ENCODE peak calls at places on chromosomes 5 and 9, in seven cellular contexts. One of them, this sample, is unnamed.
A peak's percentile ranks its signal among the peaks of the same experiment; 100 is the strongest.

GRCh38 chr5:42750507-42750906 is 6.1 kb upstream of the CCDC152 start:
- DNase-seq in amniotic stem cell: no peak
- DNase-seq in NCI-H510A treated with DMSO at 0.1 percent for 48 hours: no peak
- DNase-seq in body of pancreas: no peak
- DNase-seq in GM04504: no peak
- DNase-seq in stimulated activated effector memory CD8-positive, alpha-beta T cell treated with anti-CD3 and anti-CD28 coated beads, Interleukin-12 subunit alpha, Interleukin-12 subunit beta, amount 100 ng/mL, for 72 hours: no peak
- DNase-seq in HEK293T: no peak
- DNase-seq in this sample: no peak

GRCh38 chr5:137090151-137090550 is 409.0 kb downstream of the SPOCK1 start:
- DNase-seq in amniotic stem cell: no peak
- DNase-seq in NCI-H510A treated with DMSO at 0.1 percent for 48 hours: no peak
- DNase-seq in body of pancreas: no peak
- DNase-seq in GM04504: no peak
- DNase-seq in stimulated activated effector memory CD8-positive, alpha-beta T cell treated with anti-CD3 and anti-CD28 coated beads, Interleukin-12 subunit alpha, Interleukin-12 subunit beta, amount 100 ng/mL, for 72 hours: no peak
- DNase-seq in HEK293T: no peak
- DNase-seq in this sample: no peak

GRCh38 chr9:613771-614347 is 227.6 kb upstream of the DMRT1 start:
- DNase-seq in amniotic stem cell: peak; percentile 82
- DNase-seq in NCI-H510A treated with DMSO at 0.1 percent for 48 hours: peak; percentile 29
- DNase-seq in body of pancreas: peak; percentile 79
- DNase-seq in GM04504: peak; percentile 75
- DNase-seq in stimulated activated effector memory CD8-positive, alpha-beta T cell treated with anti-CD3 and anti-CD28 coated beads, Interleukin-12 subunit alpha, Interleukin-12 subunit beta, amount 100 ng/mL, for 72 hours: no peak
- DNase-seq in HEK293T: peak; percentile 18
- DNase-seq in this sample: peak; percentile 51

GRCh38 chr9:38339496-38339895 is 53.0 kb upstream of the ALDH1B1 start:
- DNase-seq in amniotic stem cell: no peak
- DNase-seq in NCI-H510A treated with DMSO at 0.1 percent for 48 hours: no peak
- DNase-seq in body of pancreas: no peak
- DNase-seq in GM04504: peak; percentile 61
- DNase-seq in stimulated activated effector memory CD8-positive, alpha-beta T cell treated with anti-CD3 and anti-CD28 coated beads, Interleukin-12 subunit alpha, Interleukin-12 subunit beta, amount 100 ng/mL, for 72 hours: no peak
- DNase-seq in HEK293T: no peak
- DNase-seq in this sample: no peak

GRCh38 chr5:142239394-142240159 is 85.2 kb downstream of the SPRY4 start:
- DNase-seq in amniotic stem cell: no peak
- DNase-seq in NCI-H510A treated with DMSO at 0.1 percent for 48 hours: peak; percentile 23
- DNase-seq in body of pancreas: no peak
- DNase-seq in GM04504: no peak
- DNase-seq in stimulated activated effector memory CD8-positive, alpha-beta T cell treated with anti-CD3 and anti-CD28 coated beads, Interleukin-12 subunit alpha, Interleukin-12 subunit beta, amount 100 ng/mL, for 72 hours: no peak
- DNase-seq in HEK293T: no peak
- DNase-seq in this sample: no peak

GRCh38 chr9:79129865-79130480 is 441.8 kb upstream of the TLE4 start:
- DNase-seq in amniotic stem cell: peak; percentile 25
- DNase-seq in NCI-H510A treated with DMSO at 0.1 percent for 48 hours: peak; percentile 74
- DNase-seq in body of pancreas: peak; percentile 50
- DNase-seq in GM04504: peak; percentile 50
- DNase-seq in stimulated activated effector memory CD8-positive, alpha-beta T cell treated with anti-CD3 and anti-CD28 coated beads, Interleukin-12 subunit alpha, Interleukin-12 subunit beta, amount 100 ng/mL, for 72 hours: no peak
- DNase-seq in HEK293T: peak; percentile 58
- DNase-seq in this sample: no peak

GRCh38 chr5:135013947-135014570 is 20.0 kb downstream of the PITX1 start:
- DNase-seq in amniotic stem cell: no peak
- DNase-seq in NCI-H510A treated with DMSO at 0.1 percent for 48 hours: no peak
- DNase-seq in body of pancreas: peak; percentile 84
- DNase-seq in GM04504: no peak
- DNase-seq in stimulated activated effector memory CD8-positive, alpha-beta T cell treated with anti-CD3 and anti-CD28 coated beads, Interleukin-12 subunit alpha, Interleukin-12 subunit beta, amount 100 ng/mL, for 72 hours: no peak
- DNase-seq in HEK293T: no peak
- DNase-seq in this sample: no peak

GRCh38 chr5:95912029-95912428 is 49.6 kb downstream of the ELL2 start:
- DNase-seq in amniotic stem cell: no peak
- DNase-seq in NCI-H510A treated with DMSO at 0.1 percent for 48 hours: no peak
- DNase-seq in body of pancreas: no peak
- DNase-seq in GM04504: no peak
- DNase-seq in stimulated activated effector memory CD8-positive, alpha-beta T cell treated with anti-CD3 and anti-CD28 coated beads, Interleukin-12 subunit alpha, Interleukin-12 subunit beta, amount 100 ng/mL, for 72 hours: no peak
- DNase-seq in HEK293T: no peak
- DNase-seq in this sample: no peak

GRCh38 chr9:122827759-122828090 is 663 bp downstream of the PDCL start:
- DNase-seq in amniotic stem cell: no peak
- DNase-seq in NCI-H510A treated with DMSO at 0.1 percent for 48 hours: peak; percentile 60
- DNase-seq in body of pancreas: no peak
- DNase-seq in GM04504: no peak
- DNase-seq in stimulated activated effector memory CD8-positive, alpha-beta T cell treated with anti-CD3 and anti-CD28 coated beads, Interleukin-12 subunit alpha, Interleukin-12 subunit beta, amount 100 ng/mL, for 72 hours: no peak
- DNase-seq in HEK293T: peak; percentile 22
- DNase-seq in this sample: no peak

GRCh38 chr9:93953492-93954435 is 1.4 kb downstream of the BARX1 start:
- DNase-seq in amniotic stem cell: no peak
- DNase-seq in NCI-H510A treated with DMSO at 0.1 percent for 48 hours: peak; percentile 17
- DNase-seq in body of pancreas: no peak
- DNase-seq in GM04504: no peak
- DNase-seq in stimulated activated effector memory CD8-positive, alpha-beta T cell treated with anti-CD3 and anti-CD28 coated beads, Interleukin-12 subunit alpha, Interleukin-12 subunit beta, amount 100 ng/mL, for 72 hours: no peak
- DNase-seq in HEK293T: no peak
- DNase-seq in this sample: no peak

GRCh38 chr5:149747141-149747832 is 17.2 kb downstream of the PPARGC1B start:
- DNase-seq in amniotic stem cell: no peak
- DNase-seq in NCI-H510A treated with DMSO at 0.1 percent for 48 hours: no peak
- DNase-seq in body of pancreas: peak; percentile 58
- DNase-seq in GM04504: no peak
- DNase-seq in stimulated activated effector memory CD8-positive, alpha-beta T cell treated with anti-CD3 and anti-CD28 coated beads, Interleukin-12 subunit alpha, Interleukin-12 subunit beta, amount 100 ng/mL, for 72 hours: no peak
- DNase-seq in HEK293T: no peak
- DNase-seq in this sample: no peak

GRCh38 chr5:2752875-2753435 is 1.5 kb upstream of the IRX2 start:
- DNase-seq in amniotic stem cell: no peak
- DNase-seq in NCI-H510A treated with DMSO at 0.1 percent for 48 hours: no peak
- DNase-seq in body of pancreas: no peak
- DNase-seq in GM04504: no peak
- DNase-seq in stimulated activated effector memory CD8-positive, alpha-beta T cell treated with anti-CD3 and anti-CD28 coated beads, Interleukin-12 subunit alpha, Interleukin-12 subunit beta, amount 100 ng/mL, for 72 hours: no peak
- DNase-seq in HEK293T: no peak
- DNase-seq in this sample: no peak

GRCh38 chr5:147949711-147950573 is 43.6 kb upstream of the C5orf46 start:
- DNase-seq in amniotic stem cell: peak; percentile 5
- DNase-seq in NCI-H510A treated with DMSO at 0.1 percent for 48 hours: peak; percentile 81
- DNase-seq in body of pancreas: no peak
- DNase-seq in GM04504: peak; percentile 5
- DNase-seq in stimulated activated effector memory CD8-positive, alpha-beta T cell treated with anti-CD3 and anti-CD28 coated beads, Interleukin-12 subunit alpha, Interleukin-12 subunit beta, amount 100 ng/mL, for 72 hours: no peak
- DNase-seq in HEK293T: peak; percentile 32
- DNase-seq in this sample: peak; percentile 29

GRCh38 chr9:6920040-6920439 is 162.3 kb downstream of the KDM4C start:
- DNase-seq in amniotic stem cell: no peak
- DNase-seq in NCI-H510A treated with DMSO at 0.1 percent for 48 hours: no peak
- DNase-seq in body of pancreas: no peak
- DNase-seq in GM04504: no peak
- DNase-seq in stimulated activated effector memory CD8-positive, alpha-beta T cell treated with anti-CD3 and anti-CD28 coated beads, Interleukin-12 subunit alpha, Interleukin-12 subunit beta, amount 100 ng/mL, for 72 hours: no peak
- DNase-seq in HEK293T: no peak
- DNase-seq in this sample: no peak

GRCh38 chr5:58406394-58406793 is 53.5 kb downstream of the PLK2 start:
- DNase-seq in amniotic stem cell: no peak
- DNase-seq in NCI-H510A treated with DMSO at 0.1 percent for 48 hours: no peak
- DNase-seq in body of pancreas: no peak
- DNase-seq in GM04504: no peak
- DNase-seq in stimulated activated effector memory CD8-positive, alpha-beta T cell treated with anti-CD3 and anti-CD28 coated beads, Interleukin-12 subunit alpha, Interleukin-12 subunit beta, amount 100 ng/mL, for 72 hours: no peak
- DNase-seq in HEK293T: no peak
- DNase-seq in this sample: no peak

GRCh38 chr5:124860271-124860670 is 113.8 kb upstream of the ZNF608 start:
- DNase-seq in amniotic stem cell: no peak
- DNase-seq in NCI-H510A treated with DMSO at 0.1 percent for 48 hours: no peak
- DNase-seq in body of pancreas: no peak
- DNase-seq in GM04504: peak; percentile 26
- DNase-seq in stimulated activated effector memory CD8-positive, alpha-beta T cell treated with anti-CD3 and anti-CD28 coated beads, Interleukin-12 subunit alpha, Interleukin-12 subunit beta, amount 100 ng/mL, for 72 hours: no peak
- DNase-seq in HEK293T: no peak
- DNase-seq in this sample: no peak

GRCh38 chr5:159951387-159951786 is 35.1 kb downstream of the ADRA1B start:
- DNase-seq in amniotic stem cell: no peak
- DNase-seq in NCI-H510A treated with DMSO at 0.1 percent for 48 hours: no peak
- DNase-seq in body of pancreas: no peak
- DNase-seq in GM04504: no peak
- DNase-seq in stimulated activated effector memory CD8-positive, alpha-beta T cell treated with anti-CD3 and anti-CD28 coated beads, Interleukin-12 subunit alpha, Interleukin-12 subunit beta, amount 100 ng/mL, for 72 hours: no peak
- DNase-seq in HEK293T: peak; percentile 28
- DNase-seq in this sample: no peak

GRCh38 chr5:33524476-33524875 is 83.7 kb downstream of the TARS1 start:
- DNase-seq in amniotic stem cell: no peak
- DNase-seq in NCI-H510A treated with DMSO at 0.1 percent for 48 hours: no peak
- DNase-seq in body of pancreas: no peak
- DNase-seq in GM04504: peak; percentile 5
- DNase-seq in stimulated activated effector memory CD8-positive, alpha-beta T cell treated with anti-CD3 and anti-CD28 coated beads, Interleukin-12 subunit alpha, Interleukin-12 subunit beta, amount 100 ng/mL, for 72 hours: no peak
- DNase-seq in HEK293T: no peak
- DNase-seq in this sample: no peak

This sample was measured in NCI-H2227 treated with DMSO at 0.1 percent for 48 hours.